ENCODE peak calls at places on chromosomes 1 and 21, in four cellular contexts. M is pancreas, Z is upper lobe of right lung, J is lower lobe of right lung. O is an unnamed sample.
A peak's percentile ranks its signal among the peaks of the same experiment; 100 is the strongest.

GRCh38 chr1:208272311-208272710 is 28.1 kb upstream of the PLXNA2 start:
- DNase-seq in M (no peak), Z (no peak), J (no peak), O (no peak)

GRCh38 chr1:6330410-6330827 is 63.1 kb downstream of the ACOT7 start:
- DNase-seq in M (no peak), Z (no peak), J (no peak), O (no peak)

GRCh38 chr1:117600325-117600916 is 5.4 kb upstream of the TENT5C start:
- DNase-seq in M (no peak), Z (no peak), J (no peak), O (no peak)

GRCh38 chr1:52751589-52752306 is 25.5 kb downstream of the ZYG11B start:
- DNase-seq in M (no peak), Z (no peak), J (no peak), O (no peak)

GRCh38 chr1:37033355-37034291 is 692 bp downstream of the GRIK3 start:
- DNase-seq in M (no peak), Z (no peak), J (no peak), O (no peak)

GRCh38 chr1:195030793-195031192 is 1577.4 kb downstream of the KCNT2 start:
- DNase-seq in M (no peak), Z (peak; percentile 44), J (peak; percentile 32), O (no peak)

GRCh38 chr1:24374891-24375786 is 38.4 kb downstream of the STPG1 start:
- DNase-seq in M (no peak), Z (no peak), J (no peak), O (no peak)

GRCh38 chr1:245434285-245434684 is 279.5 kb downstream of the KIF26B start:
- DNase-seq in M (no peak), Z (no peak), J (no peak), O (no peak)

GRCh38 chr1:177561436-177561835 is 390.7 kb downstream of the BRINP2 start:
- DNase-seq in M (no peak), Z (no peak), J (no peak), O (no peak)

GRCh38 chr1:5738911-5739462 is 253.2 kb downstream of the NPHP4 start:
- DNase-seq in M (no peak), Z (peak; percentile 51), J (no peak), O (no peak)

GRCh38 chr1:10778640-10779039 is 17.8 kb downstream of the CASZ1 start:
- DNase-seq in M (no peak), Z (no peak), J (peak; percentile 27), O (no peak)

GRCh38 chr1:150922519-150922975 is 3.6 kb upstream of the SETDB1 start:
- DNase-seq in M (no peak), Z (no peak), J (no peak), O (peak; percentile 73)

GRCh38 chr1:246198141-246198820 is 308.8 kb downstream of the SMYD3 start:
- DNase-seq in M (no peak), Z (no peak), J (no peak), O (no peak)

GRCh38 chr21:36792505-36792967 is 93.6 kb downstream of the SIM2 start:
- DNase-seq in M (no peak), Z (no peak), J (no peak), O (no peak)

GRCh38 chr1:38274974-38275373 is 228.4 kb upstream of the POU3F1 start:
- DNase-seq in M (no peak), Z (peak; percentile 52), J (no peak), O (peak; percentile 69)

GRCh38 chr21:14403681-14404318 is 20.9 kb upstream of the HSPA13 start:
- DNase-seq in M (no peak), Z (no peak), J (no peak), O (no peak)

GRCh38 chr1:28601696-28602095 is 9.6 kb downstream of the RAB42 start:
- DNase-seq in M (no peak), Z (no peak), J (no peak), O (no peak)

GRCh38 chr1:202709276-202710041 is 795 bp downstream of the SYT2 start:
- DNase-seq in M (no peak), Z (no peak), J (no peak), O (no peak)
- H3K27ac ChIP-seq in M (no peak overlapping the region), Z (no peak overlapping the region), J (no peak overlapping the region), O (no peak overlapping the region)

GRCh38 chr1:39572379-39573096 is 4.1 kb downstream of the PABPC4 start:
- DNase-seq in M (no peak), Z (no peak), J (no peak), O (no peak)

GRCh38 chr1:39575191-39576015 is 1.2 kb downstream of the PABPC4 start:
- DNase-seq in M (peak; percentile 77), Z (peak; percentile 84), J (peak; percentile 81), O (peak; percentile 84)

GRCh38 chr1:39573097-39573465 is 3.5 kb downstream of the PABPC4 start:
- DNase-seq in M (no peak), Z (no peak), J (no peak), O (no peak)

GRCh38 chr1:39574646-39575045 is 1.9 kb downstream of the PABPC4 start:
- DNase-seq in M (no peak), Z (no peak), J (no peak), O (no peak)

DNA sequence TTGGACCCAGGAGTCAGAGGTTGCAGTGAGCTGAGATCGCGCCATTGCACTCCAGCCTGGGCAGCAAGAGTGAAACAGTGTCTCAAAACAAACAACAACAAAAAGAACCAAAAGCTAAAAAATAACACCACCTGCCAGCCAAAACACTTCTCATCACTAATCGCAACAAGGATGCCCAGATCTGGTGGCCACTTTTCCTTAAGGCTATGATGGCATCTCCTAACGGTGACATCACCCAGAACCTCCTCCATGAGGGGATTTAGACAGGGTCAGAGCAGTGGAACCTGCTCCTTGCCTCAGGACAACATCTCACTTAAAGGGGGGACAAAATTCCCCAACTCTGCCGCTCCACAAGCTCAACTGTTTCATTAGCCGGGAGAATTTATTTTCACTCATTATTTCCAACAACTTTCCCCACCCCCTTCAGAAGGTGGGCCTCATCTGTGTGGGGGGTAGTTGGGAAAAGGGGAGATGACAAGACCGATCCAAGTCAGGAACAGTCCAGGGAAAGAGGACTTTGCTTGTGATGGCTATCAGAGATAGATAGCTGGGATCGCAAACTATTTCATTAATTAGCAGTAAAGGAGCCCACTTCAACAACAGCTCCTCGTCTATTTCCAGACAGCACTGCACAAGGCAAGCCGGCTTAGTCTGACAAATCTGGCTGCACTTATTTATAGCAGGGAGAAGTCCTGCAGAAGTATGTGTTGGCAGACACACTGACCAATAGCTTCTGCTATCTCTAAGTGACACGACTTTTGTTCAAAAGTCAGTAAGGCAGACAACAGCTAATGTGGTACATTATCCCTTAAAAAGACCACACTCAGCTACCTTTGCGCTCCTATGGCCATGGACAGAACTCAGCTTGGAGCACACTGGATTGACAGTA is 2.6 kb downstream of the PABPC4 start:
- DNase-seq in M (no peak), Z (no peak), J (no peak), O (no peak)
- H3K4me1 ChIP-seq in M (peaks cover 47% of the 10 kb centered on the region), Z (peaks cover 29% of the 10 kb centered on the region), J (peaks cover 30% of the 10 kb centered on the region), O (peaks cover 7% of the 10 kb centered on the region)

GRCh38 chr1:89104147-89104546 is 21.8 kb downstream of the GBP2 start:
- DNase-seq in M (no peak), Z (no peak), J (no peak), O (no peak)
- H3K4me3 ChIP-seq in M (no peak overlapping the region), Z (no peak overlapping the region), J (no peak overlapping the region), O (no peak overlapping the region)

GRCh38 chr21:45555557-45556301 is 13.5 kb upstream of the SLC19A1 start:
- DNase-seq in M (peak; percentile 93), Z (peak; percentile 88), J (peak; percentile 85), O (peak; percentile 90)
- H3K27ac ChIP-seq in M (peak overlapping the region; percentile 95), Z (peak overlapping the region; percentile 75), J (peak overlapping the region; percentile 77), O (peak overlapping the region; percentile 89)

GRCh38 chr1:156493154-156493631 is 7.4 kb downstream of the MEF2D start:
- DNase-seq in M (no peak), Z (peak; percentile 65), J (no peak), O (peak; percentile 73)
- H3K4me1 ChIP-seq in M (peaks cover 96% of the 10 kb centered on the region), Z (peaks cover 100% of the 10 kb centered on the region), J (peaks cover 100% of the 10 kb centered on the region), O (peaks cover 84% of the 10 kb centered on the region)

DNA sequence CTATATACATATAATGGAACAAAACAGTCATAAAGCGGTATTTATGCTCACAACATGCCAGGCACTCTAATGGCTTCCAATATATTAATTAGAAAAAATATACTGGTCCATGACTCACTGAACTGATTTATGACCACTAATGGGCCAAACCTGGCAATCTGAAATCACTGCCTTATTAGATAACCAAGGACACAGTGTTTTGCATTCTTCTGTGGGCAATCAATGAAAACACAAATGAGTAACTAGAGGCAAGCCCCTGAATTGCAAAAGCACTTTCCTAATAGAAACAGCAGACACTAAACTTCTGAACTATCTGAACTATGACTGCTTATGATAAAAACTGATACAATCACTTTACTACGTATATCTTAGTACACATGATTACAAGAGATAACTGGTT is 3.5 kb downstream of the GCLM start:
- DNase-seq in M (no peak), Z (no peak), J (no peak), O (no peak)
- H3K4me3 ChIP-seq in M (no peak overlapping the region), Z (no peak overlapping the region), J (no peak overlapping the region), O (no peak overlapping the region)

O was measured in right cardiac atrium.